ENCODE peak calls at places on chromosome 14, in five cellular contexts. One of them, this sample, is unnamed.

GRCh38 chr14:75989134-75989533 is 3.6 kb downstream of the IFT43 start:
- DNase-seq in psoas muscle: no peak
- DNase-seq in NCI-H2107: no peak
- DNase-seq in B cell: no peak
- DNase-seq in CD4-positive, alpha-beta T cell: no peak
- DNase-seq in this sample: no peak

GRCh38 chr14:64388533-64389243 is 535 bp downstream of the MTHFD1 start:
- DNase-seq in NCI-H2107: no peak
- DNase-seq in psoas muscle: peak
- DNase-seq in B cell: no peak
- DNase-seq in CD4-positive, alpha-beta T cell: peak
- DNase-seq in this sample: no peak

GRCh38 chr14:103597623-103598372 is 31.2 kb upstream of the KLC1 start:
- DNase-seq in CD4-positive, alpha-beta T cell: no peak
- DNase-seq in B cell: no peak
- DNase-seq in NCI-H2107: peak
- DNase-seq in psoas muscle: peak
- DNase-seq in this sample: no peak

GRCh38 chr14:49893309-49894213 is 679 bp downstream of the ARF6 start:
- DNase-seq in CD4-positive, alpha-beta T cell: peak
- DNase-seq in NCI-H2107: no peak
- DNase-seq in psoas muscle: peak
- DNase-seq in B cell: peak
- DNase-seq in this sample: peak

GRCh38 chr14:100234511-100234910 is 4.4 kb upstream of the YY1 start:
- DNase-seq in CD4-positive, alpha-beta T cell: no peak
- DNase-seq in NCI-H2107: no peak
- DNase-seq in psoas muscle: no peak
- DNase-seq in B cell: no peak
- DNase-seq in this sample: no peak

GRCh38 chr14:92922883-92923743 is at the start of gene CHGA:
- DNase-seq in psoas muscle: peak
- DNase-seq in B cell: peak
- DNase-seq in CD4-positive, alpha-beta T cell: peak
- DNase-seq in NCI-H2107: peak
- DNase-seq in this sample: peak

GRCh38 chr14:21096438-21096837 is 2.0 kb downstream of the ZNF219 start:
- DNase-seq in psoas muscle: no peak
- DNase-seq in CD4-positive, alpha-beta T cell: no peak
- DNase-seq in B cell: no peak
- DNase-seq in NCI-H2107: no peak
- DNase-seq in this sample: no peak

GRCh38 chr14:23299558-23299957 is 3.1 kb downstream of the PPP1R3E start:
- DNase-seq in NCI-H2107: no peak
- DNase-seq in psoas muscle: no peak
- DNase-seq in CD4-positive, alpha-beta T cell: no peak
- DNase-seq in B cell: no peak
- DNase-seq in this sample: no peak

GRCh38 chr14:38098074-38098846 is 109.4 kb upstream of the SSTR1 start:
- DNase-seq in CD4-positive, alpha-beta T cell: no peak
- DNase-seq in B cell: no peak
- DNase-seq in NCI-H2107: no peak
- DNase-seq in psoas muscle: no peak
- DNase-seq in this sample: no peak

GRCh38 chr14:51283402-51283825 is 43.4 kb downstream of the TMX1 start:
- DNase-seq in CD4-positive, alpha-beta T cell: no peak
- DNase-seq in psoas muscle: no peak
- DNase-seq in NCI-H2107: peak
- DNase-seq in B cell: peak
- DNase-seq in this sample: no peak

GRCh38 chr14:35347323-35348043 is 55.3 kb downstream of the PSMA6 start:
- DNase-seq in NCI-H2107: no peak
- DNase-seq in psoas muscle: no peak
- DNase-seq in B cell: no peak
- DNase-seq in CD4-positive, alpha-beta T cell: no peak
- DNase-seq in this sample: no peak

GRCh38 chr14:89429206-89430091 is 12.4 kb upstream of the FOXN3 start:
- DNase-seq in B cell: no peak
- DNase-seq in psoas muscle: no peak
- DNase-seq in NCI-H2107: peak
- DNase-seq in CD4-positive, alpha-beta T cell: no peak
- DNase-seq in this sample: no peak

GRCh38 chr14:105474478-105475268 is at the start of gene CRIP2:
- DNase-seq in CD4-positive, alpha-beta T cell: no peak
- DNase-seq in NCI-H2107: peak
- DNase-seq in psoas muscle: peak
- DNase-seq in B cell: peak
- DNase-seq in this sample: no peak

GRCh38 chr14:47278233-47278842 is 397.1 kb downstream of the MDGA2 start:
- DNase-seq in psoas muscle: no peak
- DNase-seq in B cell: no peak
- DNase-seq in NCI-H2107: no peak
- DNase-seq in CD4-positive, alpha-beta T cell: no peak
- DNase-seq in this sample: no peak

GRCh38 chr14:21902561-21903199 is 229.1 kb upstream of the OR4E1 start:
- DNase-seq in B cell: no peak
- DNase-seq in psoas muscle: no peak
- DNase-seq in NCI-H2107: no peak
- DNase-seq in CD4-positive, alpha-beta T cell: peak
- DNase-seq in this sample: no peak

GRCh38 chr14:22597771-22598098 is 365 bp upstream of the ABHD4 start:
- DNase-seq in psoas muscle: no peak
- DNase-seq in CD4-positive, alpha-beta T cell: no peak
- DNase-seq in NCI-H2107: no peak
- DNase-seq in B cell: no peak
- DNase-seq in this sample: no peak

GRCh38 chr14:101833045-101833444 is 71.5 kb downstream of the PPP2R5C start:
- DNase-seq in psoas muscle: no peak
- DNase-seq in CD4-positive, alpha-beta T cell: no peak
- DNase-seq in B cell: no peak
- DNase-seq in NCI-H2107: no peak
- DNase-seq in this sample: no peak

GRCh38 chr14:69582829-69583228 is 8.2 kb upstream of the CCDC177 start:
- DNase-seq in NCI-H2107: no peak
- DNase-seq in CD4-positive, alpha-beta T cell: no peak
- DNase-seq in psoas muscle: no peak
- DNase-seq in B cell: no peak
- DNase-seq in this sample: no peak

GRCh38 chr14:69001375-69001774 is 22.3 kb upstream of the ACTN1 start:
- DNase-seq in CD4-positive, alpha-beta T cell: no peak
- DNase-seq in NCI-H2107: no peak
- DNase-seq in psoas muscle: no peak
- DNase-seq in B cell: no peak
- DNase-seq in this sample: no peak

GRCh38 chr14:90599748-90600507 is 203.1 kb downstream of the CALM1 start:
- DNase-seq in NCI-H2107: peak
- DNase-seq in psoas muscle: no peak
- DNase-seq in B cell: no peak
- DNase-seq in CD4-positive, alpha-beta T cell: no peak
- DNase-seq in this sample: no peak

GRCh38 chr14:76203086-76204001 is 51.6 kb downstream of the GPATCH2L start:
- DNase-seq in psoas muscle: no peak
- DNase-seq in NCI-H2107: no peak
- DNase-seq in B cell: no peak
- DNase-seq in CD4-positive, alpha-beta T cell: no peak
- DNase-seq in this sample: peak

GRCh38 chr14:100668352-100668751 is 58.3 kb upstream of the DLK1 start:
- DNase-seq in CD4-positive, alpha-beta T cell: no peak
- DNase-seq in NCI-H2107: no peak
- DNase-seq in B cell: no peak
- DNase-seq in psoas muscle: peak
- DNase-seq in this sample: no peak

GRCh38 chr14:81533212-81533535 is 479 bp downstream of the SEL1L start:
- DNase-seq in psoas muscle: no peak
- DNase-seq in NCI-H2107: no peak
- DNase-seq in B cell: no peak
- DNase-seq in CD4-positive, alpha-beta T cell: no peak
- DNase-seq in this sample: no peak

GRCh38 chr14:90105756-90106155 is 44.0 kb downstream of the KCNK13 start:
- DNase-seq in CD4-positive, alpha-beta T cell: no peak
- DNase-seq in B cell: no peak
- DNase-seq in NCI-H2107: no peak
- DNase-seq in psoas muscle: no peak
- DNase-seq in this sample: no peak

GRCh38 chr14:104677506-104678332 is 11.7 kb upstream of the INF2 start:
- DNase-seq in psoas muscle: peak
- DNase-seq in CD4-positive, alpha-beta T cell: peak
- DNase-seq in B cell: peak
- DNase-seq in NCI-H2107: peak
- DNase-seq in this sample: peak

GRCh38 chr14:29236848-29237247 is 470.3 kb downstream of the FOXG1 start:
- DNase-seq in NCI-H2107: no peak
- DNase-seq in CD4-positive, alpha-beta T cell: no peak
- DNase-seq in psoas muscle: no peak
- DNase-seq in B cell: no peak
- DNase-seq in this sample: no peak

GRCh38 chr14:83702619-83703018 is 1827.3 kb upstream of the FLRT2 start:
- DNase-seq in psoas muscle: no peak
- DNase-seq in B cell: no peak
- DNase-seq in NCI-H2107: no peak
- DNase-seq in CD4-positive, alpha-beta T cell: no peak
- DNase-seq in this sample: no peak

GRCh38 chr14:102210421-102211042 is 70.8 kb downstream of the WDR20 start:
- DNase-seq in CD4-positive, alpha-beta T cell: no peak
- DNase-seq in B cell: no peak
- DNase-seq in NCI-H2107: no peak
- DNase-seq in psoas muscle: no peak
- DNase-seq in this sample: no peak

GRCh38 chr14:29814153-29815057 is 113.2 kb downstream of the PRKD1 start:
- DNase-seq in psoas muscle: peak
- DNase-seq in NCI-H2107: peak
- DNase-seq in B cell: no peak
- DNase-seq in CD4-positive, alpha-beta T cell: no peak
- DNase-seq in this sample: no peak

GRCh38 chr14:106013879-106014376 is 487.5 kb downstream of the TMEM121 start:
- DNase-seq in CD4-positive, alpha-beta T cell: no peak
- DNase-seq in NCI-H2107: no peak
- DNase-seq in psoas muscle: no peak
- DNase-seq in B cell: no peak
- DNase-seq in this sample: no peak

GRCh38 chr14:68549057-68549421 is 243.8 kb downstream of the ZFP36L1 start:
- DNase-seq in psoas muscle: no peak
- DNase-seq in B cell: no peak
- DNase-seq in NCI-H2107: no peak
- DNase-seq in CD4-positive, alpha-beta T cell: no peak
- DNase-seq in this sample: no peak

GRCh38 chr14:64340560-64341196 is 46.5 kb upstream of the ESR2 start:
- DNase-seq in NCI-H2107: no peak
- DNase-seq in B cell: no peak
- DNase-seq in psoas muscle: no peak
- DNase-seq in CD4-positive, alpha-beta T cell: no peak
- DNase-seq in this sample: no peak

GRCh38 chr14:101077511-101078074 is 174.1 kb upstream of the RTL1 start:
- DNase-seq in psoas muscle: no peak
- DNase-seq in CD4-positive, alpha-beta T cell: no peak
- DNase-seq in B cell: peak
- DNase-seq in NCI-H2107: peak
- DNase-seq in this sample: no peak

GRCh38 chr14:105323663-105324062 is 9.1 kb downstream of the PACS2 start:
- DNase-seq in CD4-positive, alpha-beta T cell: no peak
- DNase-seq in psoas muscle: no peak
- DNase-seq in NCI-H2107: no peak
- DNase-seq in B cell: no peak
- DNase-seq in this sample: no peak

GRCh38 chr14:59464651-59465569 is at the start of gene GPR135:
- DNase-seq in psoas muscle: peak
- DNase-seq in B cell: peak
- DNase-seq in CD4-positive, alpha-beta T cell: peak
- DNase-seq in NCI-H2107: peak
- DNase-seq in this sample: peak

GRCh38 chr14:24095196-24096068 is 1.3 kb downstream of the PCK2 start:
- DNase-seq in B cell: peak
- DNase-seq in CD4-positive, alpha-beta T cell: peak
- DNase-seq in NCI-H2107: no peak
- DNase-seq in psoas muscle: peak
- DNase-seq in this sample: peak

GRCh38 chr14:101882141-101882935 is 82.0 kb upstream of the DYNC1H1 start:
- DNase-seq in NCI-H2107: no peak
- DNase-seq in psoas muscle: no peak
- DNase-seq in B cell: no peak
- DNase-seq in CD4-positive, alpha-beta T cell: no peak
- DNase-seq in this sample: no peak

GRCh38 chr14:54662491-54663116 is 95.7 kb downstream of the SAMD4A start:
- DNase-seq in NCI-H2107: no peak
- DNase-seq in B cell: no peak
- DNase-seq in CD4-positive, alpha-beta T cell: no peak
- DNase-seq in psoas muscle: no peak
- DNase-seq in this sample: no peak

GRCh38 chr14:50091240-50091914 is 25.0 kb downstream of the VCPKMT start:
- DNase-seq in B cell: no peak
- DNase-seq in psoas muscle: no peak
- DNase-seq in NCI-H2107: no peak
- DNase-seq in CD4-positive, alpha-beta T cell: no peak
- DNase-seq in this sample: no peak

This sample was measured in GM06990.